ENCODE peak calls at places on chromosomes 2 and 18, in nine cellular contexts. T is EL; L is D721Med; G is fibroblast of the conjunctiva; B is T-helper 9 cell; V is M059J; U is cardiac fibroblast; J is activated CD8-positive, alpha-beta memory T cell treated with anti-CD3 and anti-CD28 coated beads for 48 hours; S is T follicular helper cell. I is an unnamed sample.

GRCh38 chr2:146413086-146413610 is 1431.7 kb upstream of the ACVR2A start:
- DNase-seq in T (no peak), L (no peak), G (no peak), B (no peak), V (no peak), U (no peak), J (no peak), S (no peak), I (no peak)

GRCh38 chr2:16162491-16163040 is 222.2 kb downstream of the MYCN start:
- DNase-seq in T (no peak), L (no peak), G (no peak), B (no peak), V (no peak), U (no peak), J (no peak), S (no peak), I (no peak)

GRCh38 chr2:10373931-10374330 is 71.2 kb downstream of the HPCAL1 start:
- DNase-seq in T (no peak), L (no peak), G (no peak), B (no peak), V (no peak), U (no peak), J (no peak), S (no peak), I (no peak)

GRCh38 chr2:208373460-208374089 is 33.0 kb upstream of the PTH2R start:
- DNase-seq in T (peak), L (peak), G (peak), B (no peak), V (peak), U (peak), J (no peak), S (no peak), I (peak)

GRCh38 chr2:71609441-71609840 is 156.1 kb downstream of the DYSF start:
- DNase-seq in T (peak), L (no peak), G (no peak), B (no peak), V (peak), U (peak), J (no peak), S (no peak), I (no peak)

GRCh38 chr2:155377178-155377780 is 678.8 kb downstream of the KCNJ3 start:
- DNase-seq in T (peak), L (no peak), G (peak), B (no peak), V (peak), U (peak), J (no peak), S (no peak), I (peak)

GRCh38 chr2:192146069-192147006 is 48.4 kb downstream of the TMEFF2 start:
- DNase-seq in T (peak), L (no peak), G (peak), B (no peak), V (peak), U (peak), J (no peak), S (no peak), I (peak)

GRCh38 chr2:226721541-226721940 is 78.1 kb downstream of the IRS1 start:
- DNase-seq in T (no peak), L (no peak), G (peak), B (no peak), V (no peak), U (peak), J (no peak), S (no peak), I (no peak)

GRCh38 chr2:224400886-224401632 is 848 bp downstream of the FAM124B start:
- DNase-seq in T (no peak), L (no peak), G (no peak), B (no peak), V (no peak), U (no peak), J (no peak), S (no peak), I (no peak)

GRCh38 chr2:166126014-166126639 is 1.7 kb downstream of the SCN1A start:
- DNase-seq in T (no peak), L (no peak), G (no peak), B (no peak), V (no peak), U (peak), J (no peak), S (no peak), I (no peak)

GRCh38 chr18:10419420-10420103 is 34.9 kb upstream of the APCDD1 start:
- DNase-seq in T (peak), L (no peak), G (no peak), B (no peak), V (peak), U (peak), J (no peak), S (no peak), I (peak)

GRCh38 chr2:29372185-29372584 is 257.0 kb downstream of the CLIP4 start:
- DNase-seq in T (peak), L (no peak), G (no peak), B (no peak), V (peak), U (no peak), J (no peak), S (no peak), I (peak)

GRCh38 chr2:149160701-149161217 is 122.3 kb downstream of the LYPD6B start:
- DNase-seq in T (no peak), L (no peak), G (no peak), B (no peak), V (peak), U (no peak), J (no peak), S (no peak), I (no peak)

GRCh38 chr2:30487603-30488002 is 40.6 kb downstream of the LCLAT1 start:
- DNase-seq in T (no peak), L (no peak), G (no peak), B (no peak), V (no peak), U (no peak), J (no peak), S (no peak), I (peak)

GRCh38 chr2:101330253-101330921 is 21.9 kb upstream of the RNF149 start:
- DNase-seq in T (no peak), L (no peak), G (no peak), B (no peak), V (no peak), U (peak), J (no peak), S (no peak), I (peak)

GRCh38 chr2:66553370-66553769 is 118.4 kb downstream of the MEIS1 start:
- DNase-seq in T (no peak), L (no peak), G (no peak), B (no peak), V (no peak), U (peak), J (no peak), S (no peak), I (no peak)

I was measured in kidney tubule cell.